ENCODE peak calls at places on chromosomes 7 and 10, in five cellular contexts. F, N, S, O and H are unnamed samples.

GRCh38 chr7:138935438-138936079 is 45.6 kb downstream of the KIAA1549 start:
- DNase-seq in F (peak; percentile 88), O (peak; percentile 33), S (no peak), N (peak; percentile 92), H (no peak)

GRCh38 chr7:82443044-82443800 is at the start of gene CACNA2D1:
- DNase-seq in F (peak; percentile 43), O (peak; percentile 75), S (no peak), N (no peak), H (no peak)

GRCh38 chr7:139827042-139827441 is 2.0 kb upstream of the TBXAS1 start:
- DNase-seq in F (no peak), N (no peak), S (no peak), O (no peak), H (no peak)

GRCh38 chr10:78604721-78605120 is 464.0 kb upstream of the ZMIZ1 start:
- DNase-seq in O (no peak), S (no peak), F (no peak), N (no peak), H (no peak)

GRCh38 chr7:106794276-106795136 is 70.6 kb upstream of the PIK3CG start:
- DNase-seq in O (no peak), F (no peak), S (no peak), N (no peak), H (no peak)

GRCh38 chr7:99694201-99694911 is 14.6 kb upstream of the CYP3A5 start:
- DNase-seq in O (no peak), N (no peak), S (peak; percentile 91), F (no peak), H (peak; percentile 60)

GRCh38 chr10:11813177-11813576 is 10.0 kb upstream of the PROSER2 start:
- DNase-seq in O (no peak), S (no peak), N (no peak), F (no peak), H (no peak)

GRCh38 chr7:103752995-103753394 is 236.5 kb downstream of the RELN start:
- DNase-seq in F (no peak), N (peak; percentile 27), O (no peak), S (no peak), H (no peak)

GRCh38 chr10:83078645-83079044 is 1060.7 kb upstream of the GHITM start:
- DNase-seq in S (no peak), O (no peak), F (no peak), N (no peak), H (no peak)

GRCh38 chr10:124732931-124733536 is 11.1 kb downstream of the FAM53B start:
- DNase-seq in S (no peak), N (peak; percentile 43), O (no peak), F (no peak), H (no peak)

GRCh38 chr10:89301721-89302445 is at the start of gene IFIT2:
- DNase-seq in F (peak; percentile 47), N (peak; percentile 80), S (peak; percentile 15), O (no peak), H (peak; percentile 8)

GRCh38 chr10:80612261-80612660 is 74.6 kb downstream of the SH2D4B start:
- DNase-seq in O (no peak), S (no peak), F (no peak), N (no peak), H (no peak)

GRCh38 chr7:27901028-27901760 is 161.2 kb downstream of the TAX1BP1 start:
- DNase-seq in O (no peak), S (no peak), N (peak; percentile 68), F (no peak), H (no peak)

GRCh38 chr7:131012477-131013031 is 278.5 kb upstream of the KLF14 start:
- DNase-seq in S (no peak), N (no peak), F (no peak), O (no peak), H (peak; percentile 63)

GRCh38 chr7:112147752-112148435 is 58.3 kb downstream of the DOCK4 start:
- DNase-seq in N (no peak), O (no peak), F (no peak), S (no peak), H (no peak)

GRCh38 chr10:70513848-70514309 is 35.3 kb downstream of the PALD1 start:
- DNase-seq in O (peak; percentile 63), F (no peak), S (no peak), N (no peak), H (no peak)

GRCh38 chr10:5545011-5545410 is 20.2 kb downstream of the CALML3 start:
- DNase-seq in F (no peak), N (no peak), S (no peak), O (no peak), H (no peak)

GRCh38 chr10:96703358-96703757 is 17.0 kb downstream of the PIK3AP1 start:
- DNase-seq in N (no peak), F (no peak), S (no peak), O (no peak), H (no peak)

GRCh38 chr10:49012603-49013002 is 73.0 kb upstream of the LRRC18 start:
- DNase-seq in F (no peak), S (no peak), N (no peak), O (no peak), H (no peak)

GRCh38 chr10:26503911-26504310 is 65.8 kb downstream of the APBB1IP start:
- DNase-seq in S (no peak), N (no peak), O (peak; percentile 55), F (no peak), H (no peak)

GRCh38 chr7:119724041-119724792 is 548.8 kb upstream of the KCND2 start:
- DNase-seq in N (no peak), F (no peak), S (no peak), O (no peak), H (no peak)

GRCh38 chr7:24905996-24906770 is 73.8 kb downstream of the OSBPL3 start:
- DNase-seq in N (no peak), S (no peak), F (no peak), O (no peak), H (no peak)

GRCh38 chr7:98399462-98399861 is 1.4 kb downstream of the BAIAP2L1 start:
- DNase-seq in F (no peak), O (no peak), N (peak; percentile 43), S (no peak), H (no peak)

GRCh38 chr10:72065439-72066025 is 22.8 kb downstream of the SPOCK2 start:
- DNase-seq in O (no peak), N (peak; percentile 33), S (no peak), F (no peak), H (no peak)

GRCh38 chr10:72062832-72063702 is 25.3 kb downstream of the SPOCK2 start:
- DNase-seq in S (no peak), N (no peak), O (no peak), F (no peak), H (no peak)

GRCh38 chr10:72062341-72062740 is 26.0 kb downstream of the SPOCK2 start:
- DNase-seq in O (no peak), N (no peak), S (no peak), F (no peak), H (no peak)

GRCh38 chr10:72061930-72062329 is 26.4 kb downstream of the SPOCK2 start:
- DNase-seq in S (no peak), N (no peak), O (no peak), F (no peak), H (no peak)

DNA sequence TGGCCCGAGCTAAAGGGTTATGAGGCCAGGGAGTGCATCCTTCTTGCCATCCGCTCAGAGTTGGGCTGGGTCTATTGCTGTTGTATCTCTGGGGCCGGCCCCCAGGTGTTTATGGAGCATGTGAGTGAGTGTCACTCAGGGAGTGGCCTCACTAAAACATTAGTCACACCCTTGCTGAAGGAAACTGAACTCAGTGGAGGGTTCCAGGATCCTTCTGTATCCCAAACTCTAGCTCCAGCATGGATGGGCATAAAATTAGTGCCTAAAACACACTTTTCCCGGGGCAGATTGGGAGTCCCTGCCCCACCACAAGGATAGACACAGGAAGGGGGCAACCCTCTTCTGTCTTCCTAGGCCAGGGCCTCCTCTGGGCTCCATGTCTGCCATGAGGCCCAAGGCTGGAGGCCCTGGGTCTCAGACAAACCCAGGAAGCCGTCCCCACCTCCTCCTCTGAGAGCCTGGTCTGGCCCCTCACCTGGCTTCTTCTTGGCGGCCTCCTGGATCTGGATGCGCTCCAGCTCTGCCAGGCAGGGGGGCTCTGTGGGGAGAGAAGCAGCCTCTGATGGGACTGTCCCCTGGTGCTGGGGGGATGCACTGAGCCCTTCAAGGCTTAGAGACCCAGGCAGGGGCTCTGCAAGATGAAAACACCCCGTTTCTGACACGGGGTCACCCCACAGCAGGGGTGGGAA is 24.5 kb downstream of the SPOCK2 start:
- DNase-seq in S (no peak), N (no peak), O (no peak), F (no peak), H (peak; percentile 31)
- TF ChIP-seq MAFK in S (no peak), N (no peak), O (no peak), F (no peak), H (no peak)

GRCh38 chr7:75948179-75948578 is 33.2 kb downstream of the POR start:
- DNase-seq in O (no peak), F (no peak), N (no peak), S (no peak), H (no peak)

GRCh38 chr7:75946207-75946855 is 31.4 kb downstream of the POR start:
- DNase-seq in O (no peak), F (no peak), S (no peak), N (no peak), H (no peak)

GRCh38 chr7:75944507-75944906 is 29.6 kb downstream of the POR start:
- DNase-seq in N (no peak), S (no peak), F (no peak), O (no peak), H (no peak)

GRCh38 chr7:75945297-75946168 is 30.6 kb downstream of the POR start:
- DNase-seq in F (no peak), S (peak; percentile 78), N (peak; percentile 35), O (no peak), H (peak; percentile 35)

GRCh38 chr7:75943864-75944263 is 28.9 kb downstream of the POR start:
- DNase-seq in O (no peak), S (no peak), N (peak; percentile 65), F (no peak), H (peak; percentile 44)
- TF ChIP-seq MAFK in O (no peak), S (no peak), N (no peak), F (no peak), H (no peak)

DNA sequence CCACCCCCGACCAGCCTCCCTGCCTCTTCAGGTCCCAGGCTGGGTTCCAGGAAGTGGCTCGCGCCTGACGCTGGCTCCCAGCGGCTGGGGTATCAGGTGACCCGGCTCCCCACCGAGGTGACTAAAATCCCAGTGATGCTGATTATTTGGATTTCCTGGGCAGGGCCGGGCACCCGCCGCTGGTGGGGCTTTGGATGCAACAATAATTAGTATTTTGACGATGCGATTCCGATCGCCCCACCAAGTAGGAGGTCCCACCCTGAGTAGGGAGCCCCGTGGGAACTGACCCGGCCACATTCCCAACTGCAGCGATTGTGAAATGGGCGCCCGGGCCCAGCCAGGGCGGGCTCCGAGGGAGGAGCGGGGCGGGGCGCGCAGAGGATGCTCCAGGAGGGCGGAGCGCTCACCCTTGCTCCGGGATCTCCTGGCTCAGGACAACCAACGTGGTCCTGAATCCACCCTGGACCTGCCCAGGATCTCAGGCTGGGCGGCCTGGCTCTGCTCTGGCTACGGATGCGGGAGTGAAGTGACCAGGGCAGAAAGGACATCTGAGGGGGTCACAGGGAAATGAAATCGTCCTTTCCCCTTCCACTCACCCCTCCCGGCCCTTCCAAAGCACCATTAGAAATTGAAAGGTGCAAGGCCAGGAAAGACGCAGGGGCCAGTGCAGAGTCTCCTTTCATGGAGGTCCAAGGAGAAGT is 32.6 kb downstream of the DUSP5 start:
- DNase-seq in F (peak; percentile 91), N (no peak), O (peak; percentile 86), S (peak; percentile 16), H (no peak)
- TF ChIP-seq MAFK in F (no peak), N (no peak), O (no peak), S (no peak), H (no peak)

DNA sequence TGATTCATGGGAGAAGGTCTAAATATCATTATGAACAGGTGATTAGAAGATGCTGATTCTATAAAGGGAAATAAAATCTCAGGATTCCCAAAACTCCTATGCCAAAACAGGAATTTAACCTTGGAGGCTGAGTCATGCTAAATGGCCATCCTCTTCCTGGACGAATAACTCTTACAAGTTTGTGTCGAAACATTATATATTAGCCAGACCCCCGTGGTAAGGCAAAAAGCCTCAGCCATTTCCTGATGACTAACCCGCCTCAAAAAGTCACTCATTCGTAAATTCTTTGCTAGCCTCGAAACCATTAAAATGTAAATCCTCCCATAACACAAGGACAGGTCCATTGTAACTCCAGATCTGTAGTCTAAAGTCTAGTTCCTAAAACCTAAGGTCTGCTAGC is 32.0 kb downstream of the CUL2 start:
- DNase-seq in N (peak; percentile 94), S (peak; percentile 3), O (no peak), F (peak; percentile 44), H (no peak)
- TF ChIP-seq MAFK in N (peak; percentile 30), S (no peak), O (no peak), F (peak; percentile 16), H (no peak)